ENCODE peak calls at places on chromosome 11, in five cellular contexts. C is A172; L is central memory CD4-positive, alpha-beta T cell; P is cardiac muscle cell; B is ELF-1. I is an unnamed sample.

GRCh38 chr11:101334581-101334980 is 205.0 kb upstream of the PGR start:
- DNase-seq in C (no peak), L (no peak), P (no peak), B (no peak), I (no peak)

GRCh38 chr11:104435498-104435897 is 271.6 kb upstream of the PDGFD start:
- DNase-seq in C (no peak), L (no peak), P (peak), B (no peak), I (no peak)

GRCh38 chr11:16981651-16982194 is 32.5 kb downstream of the PLEKHA7 start:
- DNase-seq in C (peak), L (no peak), P (no peak), B (peak), I (no peak)

GRCh38 chr11:17343907-17344306 is 7.7 kb upstream of the NCR3LG1 start:
- DNase-seq in C (peak), L (no peak), P (no peak), B (no peak), I (peak)

GRCh38 chr11:64854534-64855502 is 10.4 kb upstream of the CDC42BPG start:
- DNase-seq in C (peak), L (no peak), P (no peak), B (peak), I (peak)

GRCh38 chr11:43825217-43825816 is 55.3 kb upstream of the ALKBH3 start:
- DNase-seq in C (peak), L (no peak), P (peak), B (no peak), I (peak)

GRCh38 chr11:62627718-62628117 is 5.9 kb upstream of the B3GAT3 start:
- DNase-seq in C (no peak), L (no peak), P (no peak), B (no peak), I (no peak)

GRCh38 chr11:18611196-18611595 is 11.6 kb downstream of the MISFA start:
- DNase-seq in C (no peak), L (no peak), P (no peak), B (no peak), I (no peak)

GRCh38 chr11:10314199-10315072 is 9.6 kb downstream of the ADM start:
- DNase-seq in C (peak), L (no peak), P (peak), B (no peak), I (peak)

GRCh38 chr11:35235944-35236666 is 97.1 kb downstream of the CD44 start:
- DNase-seq in C (peak), L (peak), P (no peak), B (no peak), I (peak)

GRCh38 chr11:460331-461199 is 10.5 kb downstream of the PTDSS2 start:
- DNase-seq in C (peak), L (no peak), P (no peak), B (peak), I (no peak)

GRCh38 chr11:35389897-35390462 is 29.4 kb downstream of the SLC1A2 start:
- DNase-seq in C (no peak), L (no peak), P (no peak), B (no peak), I (peak)

GRCh38 chr11:92225563-92226308 is 1.1 kb downstream of the FAT3 start:
- DNase-seq in C (no peak), L (no peak), P (peak), B (peak), I (no peak)

GRCh38 chr11:113664069-113664980 is 41.8 kb downstream of the TMPRSS5 start:
- DNase-seq in C (peak), L (no peak), P (no peak), B (peak), I (peak)

GRCh38 chr11:47394322-47395224 is 13.8 kb upstream of the SLC39A13 start:
- DNase-seq in C (no peak), L (peak), P (no peak), B (no peak), I (no peak)

GRCh38 chr11:488579-488978 is 18.5 kb downstream of the RNH1 start:
- DNase-seq in C (no peak), L (no peak), P (no peak), B (no peak), I (no peak)

GRCh38 chr11:44147751-44148150 is 52.3 kb downstream of the EXT2 start:
- DNase-seq in C (no peak), L (no peak), P (no peak), B (no peak), I (no peak)

GRCh38 chr11:61839742-61840141 is 11.6 kb downstream of the FADS2 start:
- DNase-seq in C (no peak), L (no peak), P (no peak), B (no peak), I (no peak)

GRCh38 chr11:8087185-8087584 is 6.2 kb downstream of the TUB start:
- DNase-seq in C (no peak), L (no peak), P (no peak), B (peak), I (no peak)

GRCh38 chr11:70159612-70160570 is 43.2 kb upstream of the FADD start:
- DNase-seq in C (peak), L (no peak), P (no peak), B (no peak), I (peak)

GRCh38 chr11:36212507-36212906 is 76.7 kb downstream of the COMMD9 start:
- DNase-seq in C (no peak), L (no peak), P (no peak), B (peak), I (no peak)

GRCh38 chr11:20049231-20049630 is 111.0 kb downstream of the DBX1 start:
- DNase-seq in C (no peak), L (no peak), P (peak), B (no peak), I (no peak)

GRCh38 chr11:116736763-116737162 is 36.0 kb downstream of the BUD13 start:
- DNase-seq in C (no peak), L (no peak), P (no peak), B (peak), I (peak)

GRCh38 chr11:130211781-130212401 is 52.3 kb downstream of the ST14 start:
- DNase-seq in C (no peak), L (no peak), P (no peak), B (no peak), I (no peak)

GRCh38 chr11:18012314-18012905 is 437 bp downstream of the SERGEF start:
- DNase-seq in C (no peak), L (no peak), P (peak), B (peak), I (peak)

GRCh38 chr11:77019976-77020591 is 14.1 kb upstream of the B3GNT6 start:
- DNase-seq in C (peak), L (no peak), P (no peak), B (no peak), I (peak)

GRCh38 chr11:76615950-76616349 is 54.6 kb downstream of the LRRC32 start:
- DNase-seq in C (no peak), L (no peak), P (no peak), B (no peak), I (no peak)